ENCODE peak calls at places on chromosomes 4 and X, in seven cellular contexts. G, D, J, U, Q, L and O are unnamed samples. For H3K4me1, the result is how much of the 10 kb centered on the place peaks cover.

GRCh38 chr4:25031077-25031606 is 396 bp upstream of the LGI2 start:
- DNase-seq in Q (no peak), J (peak), D (no peak), U (peak), L (peak), G (peak), O (no peak)

GRCh38 chrX:16920116-16920515 is 26.3 kb upstream of the REPS2 start:
- DNase-seq in Q (no peak), J (no peak), D (no peak), U (no peak), L (no peak), G (no peak), O (no peak)

GRCh38 chr4:175440776-175441175 is 371.3 kb downstream of the GPM6A start:
- DNase-seq in L (no peak), U (no peak), Q (no peak), J (no peak), G (no peak), D (no peak), O (no peak)

GRCh38 chr4:20017035-20017434 is 234.7 kb upstream of the SLIT2 start:
- DNase-seq in U (no peak), J (peak), D (peak), L (no peak), G (no peak), Q (no peak), O (no peak)

GRCh38 chr4:185479507-185479971 is 8.0 kb upstream of the CCDC110 start:
- DNase-seq in G (no peak), Q (no peak), D (no peak), U (no peak), L (no peak), J (no peak), O (no peak)

GRCh38 chr4:3317011-3317655 is 24.3 kb downstream of the RGS12 start:
- DNase-seq in L (peak), J (no peak), D (no peak), Q (no peak), G (no peak), U (no peak), O (no peak)

GRCh38 chrX:135193740-135194139 is 22.5 kb upstream of the CT55 start:
- DNase-seq in D (no peak), J (no peak), G (no peak), L (no peak), U (no peak), Q (no peak), O (no peak)

GRCh38 chrX:110786486-110786885 is 9.1 kb downstream of the CHRDL1 start:
- DNase-seq in L (no peak), G (no peak), J (no peak), D (peak), U (no peak), Q (no peak), O (no peak)

GRCh38 chrX:12052109-12052508 is 86.2 kb upstream of the FRMPD4 start:
- DNase-seq in J (no peak), D (no peak), Q (no peak), U (no peak), L (no peak), G (no peak), O (no peak)

GRCh38 chrX:122187065-122187464 is 997.0 kb upstream of the GRIA3 start:
- DNase-seq in G (no peak), L (no peak), D (no peak), U (no peak), J (no peak), Q (no peak), O (no peak)

GRCh38 chr4:149292422-149293055 is 523.1 kb downstream of the IQCM start:
- DNase-seq in G (no peak), Q (no peak), U (no peak), J (no peak), D (no peak), L (no peak), O (no peak)

GRCh38 chr4:38980903-38981676 is 51.1 kb downstream of the TMEM156 start:
- DNase-seq in L (no peak), Q (no peak), U (no peak), D (no peak), G (no peak), J (peak), O (no peak)

GRCh38 chr4:170139764-170140163 is 50.0 kb upstream of the AADAT start:
- DNase-seq in D (peak), Q (peak), U (no peak), L (no peak), G (no peak), J (peak), O (no peak)

GRCh38 chr4:159273126-159273438 is 170.2 kb downstream of the RAPGEF2 start:
- DNase-seq in G (no peak), L (no peak), D (no peak), Q (no peak), U (peak), J (no peak), O (no peak)

GRCh38 chr4:7204656-7205387 is 12.5 kb downstream of the SORCS2 start:
- DNase-seq in D (no peak), Q (no peak), J (no peak), G (no peak), L (peak), U (no peak), O (no peak)

GRCh38 chr4:7208509-7209451 is 16.4 kb downstream of the SORCS2 start:
- DNase-seq in G (no peak), U (no peak), L (no peak), J (no peak), D (no peak), Q (no peak), O (no peak)

GRCh38 chr4:7206385-7206784 is 14.0 kb downstream of the SORCS2 start:
- DNase-seq in Q (no peak), G (peak), L (peak), D (peak), U (peak), J (peak), O (no peak)

GRCh38 chr4:7207791-7208231 is 15.5 kb downstream of the SORCS2 start:
- DNase-seq in J (peak), L (no peak), G (no peak), U (no peak), D (no peak), Q (no peak), O (no peak)

GRCh38 chr4:7206856-7207567 is 14.7 kb downstream of the SORCS2 start:
- DNase-seq in Q (peak), G (peak), J (peak), U (peak), D (peak), L (peak), O (peak)
- H3K4me1 ChIP-seq in Q (under half), G (under half), J (half or more), U (under half), D (half or more), L (under half), O (under half)

GRCh38 chrX:154541589-154541895 is 5.1 kb downstream of the G6PD start:
- DNase-seq in Q (no peak), J (no peak), L (no peak), D (no peak), G (no peak), U (no peak), O (no peak)

GRCh38 chrX:154539077-154539476 is 7.6 kb downstream of the G6PD start:
- DNase-seq in Q (no peak), U (no peak), D (no peak), L (no peak), G (no peak), J (no peak), O (no peak)

GRCh38 chrX:154541896-154542722 is 4.5 kb downstream of the G6PD start:
- DNase-seq in L (peak), G (peak), D (peak), J (peak), U (peak), Q (peak), O (peak)

GRCh38 chrX:154542723-154543424 is 3.8 kb downstream of the G6PD start:
- DNase-seq in D (no peak), J (no peak), U (no peak), Q (no peak), G (no peak), L (peak), O (peak)

GRCh38 chrX:154540897-154541535 is 5.6 kb downstream of the G6PD start:
- DNase-seq in L (peak), U (no peak), D (peak), G (no peak), Q (peak), J (no peak), O (peak)
- H3K4me1 ChIP-seq in L (under half), U (under half), D (under half), G (under half), Q (under half), J (under half), O (under half)

DNA sequence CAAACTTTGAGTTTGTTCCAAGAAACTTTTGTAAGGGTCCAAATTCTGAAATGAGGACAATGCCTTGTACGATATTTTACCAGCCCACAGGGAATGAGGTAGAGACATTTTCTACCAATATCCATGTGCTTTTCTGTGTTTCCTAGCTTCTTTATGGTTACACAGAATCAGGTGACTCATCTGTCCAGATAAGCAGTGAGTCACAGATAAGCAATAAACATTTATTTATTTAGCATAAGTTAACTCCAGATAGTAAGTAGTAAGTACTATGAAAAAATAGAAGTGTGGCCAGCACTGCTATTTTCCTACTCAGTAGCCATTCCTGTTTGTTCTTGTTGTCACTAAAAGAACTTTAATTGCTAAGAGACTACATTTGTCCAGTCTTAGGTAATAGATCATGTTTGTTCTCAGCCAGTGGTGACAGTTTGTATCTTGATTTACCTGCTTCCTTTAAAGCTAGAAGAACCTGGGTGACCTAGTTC is 7.4 kb downstream of the AFF1 start:
- DNase-seq in G (no peak), Q (no peak), U (no peak), D (peak), L (no peak), J (peak), O (no peak)
- H3K4me1 ChIP-seq in G (under half), Q (under half), U (under half), D (under half), L (under half), J (under half), O (under half)

DNA sequence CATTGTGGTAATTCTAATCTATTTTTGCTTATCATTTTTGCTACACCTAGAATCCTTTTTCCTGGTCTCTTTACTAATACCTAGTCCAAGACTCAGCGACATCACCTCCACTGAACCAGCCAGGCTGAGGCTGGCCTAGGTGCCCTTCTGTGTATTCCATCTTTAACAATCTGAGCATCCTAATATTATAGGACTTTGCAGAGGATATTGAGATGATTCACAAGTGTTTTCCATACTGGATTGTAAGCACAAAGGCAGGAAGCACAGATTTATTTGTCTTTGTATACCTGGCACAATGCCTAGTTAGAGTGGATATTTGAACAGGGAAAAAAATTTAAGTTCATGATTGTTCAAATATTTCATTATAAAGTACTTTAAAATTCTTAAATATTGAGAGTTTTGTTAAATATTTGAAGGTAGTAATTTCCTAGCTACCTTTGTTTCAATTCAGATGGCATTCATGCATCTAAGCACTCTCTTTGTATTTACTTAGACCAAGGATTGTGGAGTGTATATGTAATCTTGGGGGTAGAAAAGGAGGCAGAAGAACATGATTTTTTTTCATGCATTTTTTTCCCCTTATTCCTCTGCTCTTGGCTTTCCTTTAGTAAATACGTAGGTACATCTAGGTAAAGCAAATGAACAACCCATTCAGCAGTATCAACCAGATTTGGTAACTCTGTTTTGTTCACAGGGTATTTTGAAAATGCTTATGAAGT is 18.4 kb downstream of the SMARCA5 start:
- DNase-seq in L (no peak), G (no peak), U (no peak), D (peak), J (no peak), Q (no peak), O (no peak)
- H3K4me1 ChIP-seq in L (under half), G (under half), U (under half), D (under half), J (under half), Q (under half), O (under half)

GRCh38 chrX:55120767-55121358 is 32.0 kb downstream of the PAGE2 start:
- DNase-seq in G (peak), J (no peak), U (no peak), L (no peak), Q (no peak), D (no peak), O (no peak)

GRCh38 chrX:55118574-55118973 is 29.8 kb downstream of the PAGE2 start:
- DNase-seq in G (no peak), U (no peak), D (no peak), L (no peak), Q (no peak), J (no peak), O (no peak)

GRCh38 chrX:55119712-55120111 is 30.9 kb downstream of the PAGE2 start:
- DNase-seq in D (peak), J (no peak), Q (peak), G (no peak), U (no peak), L (no peak), O (no peak)

GRCh38 chrX:55119271-55119670 is 30.5 kb downstream of the PAGE2 start:
- DNase-seq in U (no peak), J (no peak), Q (no peak), D (no peak), G (no peak), L (no peak), O (no peak)
- H3K4me1 ChIP-seq in U (under half), J (under half), Q (under half), D (under half), G (under half), L (under half), O (under half)

DNA sequence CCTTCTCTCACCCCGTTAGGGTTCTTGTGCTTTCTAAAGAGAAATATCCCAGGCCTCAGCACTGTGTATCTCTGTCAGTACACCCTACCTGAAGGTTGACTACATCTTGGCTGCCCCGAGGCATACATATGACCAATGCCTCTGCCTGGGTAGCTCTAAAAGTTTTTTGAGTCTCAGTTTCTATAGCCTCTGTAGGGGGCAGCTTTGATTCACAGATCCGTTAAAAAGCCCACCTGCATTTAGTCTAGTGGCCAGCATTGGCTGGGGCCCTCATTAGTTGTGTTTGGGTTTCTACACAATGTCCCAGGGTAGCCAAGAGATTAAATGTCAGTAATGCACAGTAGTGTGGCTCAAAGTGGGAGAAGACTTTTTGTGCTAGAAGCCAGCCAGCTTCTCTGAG is 151.1 kb downstream of the CFAP299 start:
- DNase-seq in Q (no peak), J (no peak), U (no peak), D (no peak), L (no peak), G (peak), O (no peak)
- H3K4me1 ChIP-seq in Q (under half), J (under half), U (under half), D (under half), L (under half), G (under half), O (under half)

DNA sequence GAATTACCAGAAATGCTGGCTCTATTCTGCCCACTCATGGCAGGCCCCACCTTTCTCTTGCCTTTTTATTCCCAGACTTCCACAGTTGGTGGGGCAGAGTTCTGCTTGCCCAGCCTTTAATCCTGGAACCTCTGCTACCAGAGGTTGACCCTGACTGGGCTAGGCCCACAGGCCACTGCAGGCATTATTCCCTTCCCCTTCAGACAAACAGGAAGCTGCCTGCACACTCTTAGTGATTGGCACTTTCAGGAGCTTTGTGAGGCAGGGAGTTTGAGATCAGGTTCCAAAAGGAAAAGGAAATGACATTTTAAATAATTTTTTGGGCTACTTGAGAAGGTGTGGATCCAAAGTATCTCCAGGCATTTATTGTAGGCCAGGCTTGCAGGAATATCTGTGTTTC is 18.8 kb downstream of the MSN start:
- DNase-seq in D (no peak), J (no peak), U (no peak), Q (no peak), L (no peak), G (no peak), O (no peak)
- H3K4me1 ChIP-seq in D (under half), J (half or more), U (under half), Q (under half), L (under half), G (under half), O (under half)

DNA sequence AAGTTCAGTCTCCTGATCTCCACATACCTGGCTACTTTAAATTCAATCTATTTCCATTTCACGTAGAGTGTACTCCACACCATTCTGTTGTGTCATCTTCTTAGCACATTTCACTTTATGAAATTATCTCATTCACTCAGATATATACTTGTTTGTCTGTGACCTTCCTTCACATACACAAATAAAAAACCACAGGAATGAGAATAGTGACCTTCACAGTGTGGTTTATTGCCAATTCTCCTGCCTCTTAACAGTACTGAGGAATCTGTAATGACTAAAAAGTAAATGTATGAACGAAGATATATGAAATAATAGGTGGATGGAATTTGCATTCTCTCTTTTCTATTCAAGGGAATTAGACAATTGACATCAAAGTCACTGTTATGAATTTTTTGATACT is 183.9 kb upstream of the PCDH7 start:
- DNase-seq in G (no peak), J (no peak), L (no peak), D (peak), U (no peak), Q (no peak), O (no peak)
- H3K4me1 ChIP-seq in G (under half), J (under half), L (under half), D (under half), U (under half), Q (under half), O (under half)